ENCODE peak calls at places on chromosome 20, in eight cellular contexts. V is AG04450; H is upper lobe of right lung; Q is AG09319; X is DMS153; P is smooth muscle cell of the brain vasculature; Z is fibroblast of villous mesenchyme; G is central memory CD8-positive, alpha-beta T cell. L is an unnamed sample.

GRCh38 chr20:63118303-63118670 is 97.6 kb downstream of the YTHDF1 start:
- DNase-seq in G (no peak), P (no peak), H (no peak), V (no peak), Q (no peak), X (no peak), Z (no peak), L (no peak)

GRCh38 chr20:37418591-37418990 is 72.7 kb downstream of the SRC start:
- DNase-seq in Z (no peak), G (no peak), V (no peak), X (no peak), P (no peak), H (no peak), Q (no peak), L (no peak)

GRCh38 chr20:6162239-6162638 is 39.4 kb upstream of the FERMT1 start:
- DNase-seq in V (no peak), H (no peak), Q (peak; percentile 20), P (peak; percentile 4), G (no peak), X (no peak), Z (peak; percentile 18), L (no peak)

GRCh38 chr20:34558320-34559202 is at the start of gene MAP1LC3A:
- DNase-seq in Q (peak; percentile 90), Z (peak; percentile 98), P (peak; percentile 91), V (peak; percentile 88), H (peak; percentile 97), G (peak; percentile 94), X (peak; percentile 92), L (peak; percentile 10)

GRCh38 chr20:59672576-59672975 is 68.2 kb downstream of the PHACTR3 start:
- DNase-seq in V (no peak), X (no peak), Q (no peak), H (no peak), P (no peak), G (no peak), Z (no peak), L (no peak)

GRCh38 chr20:48730977-48731376 is 96.8 kb downstream of the PREX1 start:
- DNase-seq in X (no peak), Q (no peak), G (no peak), H (no peak), P (no peak), Z (no peak), V (no peak), L (no peak)

GRCh38 chr20:25100914-25101313 is 19.0 kb upstream of the VSX1 start:
- DNase-seq in G (no peak), P (no peak), V (no peak), Q (no peak), H (no peak), Z (no peak), X (no peak), L (peak; percentile 26)

GRCh38 chr20:59938696-59939051 is 1.4 kb downstream of the PPP1R3D start:
- DNase-seq in P (no peak), H (no peak), Z (peak; percentile 36), Q (no peak), G (no peak), X (no peak), V (no peak), L (no peak)

GRCh38 chr20:58714923-58715708 is 22.5 kb downstream of the NPEPL1 start:
- DNase-seq in Z (no peak), G (peak; percentile 7), H (peak; percentile 57), V (no peak), Q (no peak), P (no peak), X (no peak), L (no peak)

GRCh38 chr20:47111576-47111975 is 216.9 kb downstream of the EYA2 start:
- DNase-seq in P (no peak), V (no peak), Z (peak; percentile 6), G (no peak), Q (no peak), X (no peak), H (no peak), L (no peak)

GRCh38 chr20:21127201-21127981 is 1.5 kb downstream of the KIZ start:
- DNase-seq in Z (no peak), G (no peak), P (no peak), Q (no peak), V (no peak), H (no peak), X (no peak), L (no peak)

L was measured in LNCaP clone FGC.